ENCODE peak calls at places on chromosomes 11 and 22, in four cellular contexts. T is HEK293T, L is K562, A is HepG2. B is an unnamed sample.
A peak's percentile ranks its signal among the peaks of the same experiment; 100 is the strongest.

GRCh38 chr11:96213500-96213899 is 129.5 kb downstream of the MAML2 start:
- DNase-seq in T (no peak), L (peak; percentile 44), A (no peak), B (no peak)

GRCh38 chr11:105878510-105878909 is 143.5 kb downstream of the MSANTD4 start:
- DNase-seq in T (no peak), L (no peak), A (peak; percentile 39), B (no peak)

GRCh38 chr22:46237453-46238158 is 12.5 kb downstream of the CDPF1 start:
- DNase-seq in T (no peak), L (no peak), A (no peak), B (no peak)

GRCh38 chr11:60457576-60457975 is 1.9 kb downstream of the MS4A1 start:
- DNase-seq in T (no peak), L (no peak), A (no peak), B (no peak)

GRCh38 chr22:47034905-47035419 is 272.5 kb downstream of the TBC1D22A start:
- DNase-seq in T (no peak), L (no peak), A (no peak), B (no peak)

GRCh38 chr22:43209523-43209890 is 22.6 kb upstream of the TTLL12 start:
- DNase-seq in T (no peak), L (no peak), A (no peak), B (no peak)

GRCh38 chr22:30287626-30288413 is 1.5 kb downstream of the CASTOR1 start:
- DNase-seq in T (peak; percentile 76), L (peak; percentile 50), A (peak; percentile 78), B (peak; percentile 87)

GRCh38 chr11:4071828-4072421 is 22.7 kb upstream of the RRM1 start:
- DNase-seq in T (no peak), L (no peak), A (no peak), B (no peak)

GRCh38 chr11:23078289-23078971 is 218.2 kb upstream of the CCDC179 start:
- DNase-seq in T (no peak), L (no peak), A (no peak), B (no peak)

GRCh38 chr22:50545522-50546325 is at the start of gene KLHDC7B:
- DNase-seq in T (no peak), L (no peak), A (no peak), B (no peak)

GRCh38 chr22:37485006-37485713 is 1.0 kb downstream of the MFNG start:
- DNase-seq in T (no peak), L (no peak), A (no peak), B (no peak)

GRCh38 chr11:37115963-37116362 is 517.9 kb upstream of the RAG2 start:
- DNase-seq in T (no peak), L (no peak), A (no peak), B (no peak)

GRCh38 chr22:38951734-38952133 is 5.7 kb upstream of the APOBEC3A start:
- DNase-seq in T (no peak), L (no peak), A (no peak), B (no peak)

GRCh38 chr22:28250036-28250695 is 331.1 kb upstream of the PITPNB start:
- DNase-seq in T (no peak), L (no peak), A (no peak), B (no peak)

GRCh38 chr11:21289686-21290085 is 620.3 kb downstream of the NELL1 start:
- DNase-seq in T (no peak), L (no peak), A (no peak), B (peak; percentile 21)

GRCh38 chr11:101176381-101176780 is 46.8 kb upstream of the PGR start:
- DNase-seq in T (no peak), L (no peak), A (no peak), B (no peak)

GRCh38 chr11:69905611-69906452 is 86.6 kb upstream of the FGF3 start:
- DNase-seq in T (no peak), L (peak; percentile 81), A (no peak), B (no peak)

GRCh38 chr11:35232961-35233360 is 94.0 kb downstream of the CD44 start:
- DNase-seq in T (no peak), L (no peak), A (no peak), B (no peak)

GRCh38 chr11:112321521-112322172 is 61.0 kb upstream of the PLET1 start:
- DNase-seq in T (no peak), L (no peak), A (peak; percentile 23), B (no peak)

GRCh38 chr11:115924744-115925567 is 420.7 kb upstream of the CADM1 start:
- DNase-seq in T (no peak), L (no peak), A (no peak), B (no peak)

GRCh38 chr22:50581950-50582561 is 593 bp downstream of the CHKB start:
- DNase-seq in T (peak; percentile 28), L (peak; percentile 80), A (no peak), B (no peak)

GRCh38 chr22:36738416-36739020 is 35.0 kb upstream of the CACNG2 start:
- DNase-seq in T (no peak), L (no peak), A (no peak), B (no peak)

GRCh38 chr11:72548481-72548880 is 114.2 kb upstream of the CLPB start:
- DNase-seq in T (no peak), L (no peak), A (no peak), B (no peak)

GRCh38 chr22:49936018-49936972 is 17.9 kb downstream of the CRELD2 start:
- DNase-seq in T (peak; percentile 35), L (peak; percentile 79), A (peak; percentile 93), B (peak; percentile 82)

GRCh38 chr11:22671751-22672150 is 5.3 kb downstream of the GAS2 start:
- DNase-seq in T (no peak), L (no peak), A (no peak), B (no peak)

GRCh38 chr11:120696597-120696996 is 185.0 kb downstream of the GRIK4 start:
- DNase-seq in T (no peak), L (peak; percentile 31), A (no peak), B (peak; percentile 69)

GRCh38 chr11:20626279-20626678 is 26.9 kb downstream of the SLC6A5 start:
- DNase-seq in T (no peak), L (no peak), A (no peak), B (no peak)

GRCh38 chr11:66858186-66858938 is 1.5 kb downstream of the LRFN4 start:
- DNase-seq in T (no peak), L (no peak), A (no peak), B (peak; percentile 9)
- TF ChIP-seq ELF4 in T (no peak), L (no peak), A (no peak), B (no peak)

GRCh38 chr11:74682731-74683278 is 48.4 kb downstream of the CHRDL2 start:
- DNase-seq in T (no peak), L (no peak), A (no peak), B (no peak)
- TF ChIP-seq ELF4 in T (no peak), L (no peak), A (no peak), B (no peak)

GRCh38 chr11:7577883-7578242 is 64.1 kb downstream of the PPFIBP2 start:
- DNase-seq in T (no peak), L (no peak), A (no peak), B (no peak)
- TF ChIP-seq ELF4 in T (no peak), L (no peak), A (no peak), B (no peak)

GRCh38 chr22:24431309-24432034 is 4.1 kb downstream of the ADORA2A start:
- DNase-seq in T (no peak), L (no peak), A (no peak), B (no peak)

GRCh38 chr22:24428751-24429410 is 1.5 kb downstream of the ADORA2A start:
- DNase-seq in T (no peak), L (no peak), A (no peak), B (no peak)

GRCh38 chr22:24427500-24428164 is at the start of gene ADORA2A:
- DNase-seq in T (no peak), L (no peak), A (no peak), B (no peak)

GRCh38 chr22:24430431-24431308 is 3.3 kb downstream of the ADORA2A start:
- DNase-seq in T (no peak), L (no peak), A (no peak), B (no peak)

DNA sequence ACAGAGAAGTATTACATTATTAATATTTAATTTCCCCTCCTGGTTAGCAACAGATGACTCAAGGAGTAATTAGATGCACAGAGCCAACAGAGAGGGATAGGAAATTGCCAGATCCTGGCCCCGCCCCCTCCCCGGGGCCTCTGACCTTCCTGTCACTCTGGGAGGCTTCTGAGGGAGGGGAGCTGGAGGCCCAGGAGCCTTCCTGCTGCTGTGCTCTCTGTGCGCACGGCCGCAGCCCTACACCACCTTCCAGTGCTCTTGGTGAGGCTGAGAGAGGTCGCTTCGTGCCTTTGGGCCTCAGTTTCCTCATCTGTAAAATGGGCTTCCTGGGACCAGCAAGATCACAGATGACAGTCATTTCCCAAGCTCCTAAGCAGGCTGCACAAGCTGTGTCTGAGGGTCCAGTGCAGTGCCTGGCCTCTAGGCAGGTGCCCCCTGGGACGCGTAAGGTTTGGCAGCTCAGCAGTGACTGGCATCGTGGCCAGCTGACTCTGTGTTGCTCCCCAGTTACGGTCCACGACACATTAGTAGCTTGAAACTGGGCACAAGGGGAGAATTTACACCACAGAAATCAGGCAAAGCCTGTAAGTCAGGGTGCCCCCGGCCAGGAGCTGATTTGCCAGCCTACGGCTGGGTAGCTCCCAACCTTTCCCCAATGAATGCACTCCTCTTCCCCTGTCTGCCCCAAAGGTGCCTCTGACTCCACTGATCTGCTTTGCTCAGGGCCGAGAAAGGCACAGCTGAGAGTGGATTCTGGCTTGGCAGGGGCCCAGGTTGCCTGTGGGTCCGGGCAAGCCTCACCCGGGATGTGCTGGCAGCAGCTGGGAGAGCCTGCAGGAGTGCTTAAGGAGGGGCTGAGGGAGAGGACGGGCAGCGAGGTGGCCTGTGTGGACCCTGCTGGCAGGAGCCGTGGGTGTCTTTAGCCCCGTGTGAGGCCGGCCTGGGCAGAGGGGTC is 2.3 kb downstream of the ADORA2A start:
- DNase-seq in T (no peak), L (no peak), A (no peak), B (no peak)
- TF ChIP-seq ELF4 in T (no peak), L (no peak), A (no peak), B (no peak)

GRCh38 chr22:40743740-40744139 is 64.5 kb downstream of the MCHR1 start:
- DNase-seq in T (no peak), L (no peak), A (no peak), B (no peak)

GRCh38 chr22:40741116-40741515 is 61.8 kb downstream of the MCHR1 start:
- DNase-seq in T (no peak), L (no peak), A (no peak), B (no peak)

GRCh38 chr22:40733919-40734318 is 54.6 kb downstream of the MCHR1 start:
- DNase-seq in T (no peak), L (no peak), A (no peak), B (no peak)

GRCh38 chr22:40739723-40740122 is 60.4 kb downstream of the MCHR1 start:
- DNase-seq in T (no peak), L (no peak), A (no peak), B (no peak)
- TF ChIP-seq ELF4 in T (no peak), L (no peak), A (no peak), B (no peak)

GRCh38 chr11:1830500-1831223 is 4.1 kb upstream of the SYT8 start:
- DNase-seq in T (no peak), L (no peak), A (peak; percentile 74), B (no peak)
- TF ChIP-seq ELF4 in T (no peak), L (no peak), A (no peak), B (no peak)

DNA sequence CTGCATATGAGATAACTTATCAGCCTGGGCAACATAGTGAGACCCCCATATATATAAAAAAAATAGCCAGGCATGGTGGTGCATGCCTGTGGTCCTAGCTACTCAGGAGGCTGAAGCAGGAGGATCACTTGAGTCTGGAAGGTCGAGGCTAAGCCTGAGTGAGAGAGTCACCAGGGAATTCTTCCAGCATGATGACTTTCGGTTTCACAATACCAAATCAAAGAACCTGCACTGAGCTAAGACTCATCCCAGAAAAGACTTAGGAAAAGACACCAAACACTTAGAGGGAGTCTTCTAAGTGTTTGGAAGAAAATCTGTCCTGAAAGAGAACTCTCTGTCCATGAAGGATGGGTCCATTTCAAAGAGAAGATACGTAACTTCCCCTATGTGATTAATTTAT is 12.7 kb downstream of the STK33 start:
- DNase-seq in T (no peak), L (no peak), A (no peak), B (no peak)
- TF ChIP-seq ELF4 in T (no peak), L (no peak), A (no peak), B (no peak)

GRCh38 chr11:94649925-94650623 is 82.9 kb downstream of the PIWIL4 start:
- DNase-seq in T (no peak), L (no peak), A (no peak), B (no peak)
- TF ChIP-seq ELF4 in T (no peak), L (no peak), A (no peak), B (no peak)

B was measured in WTC11.